ENCODE peak calls at places on chromosome 17, in ten cellular contexts. T is transverse colon; U is right atrium auricular region; W is CD8-positive, alpha-beta T cell; M is HCT116; B is iPS DF 6.9; Q is thoracic aorta; S is GM23248; N is cardiac muscle cell; G is adipocyte. X is an unnamed sample. For H3K4me1, the result is how much of the 10 kb centered on the place peaks cover.

GRCh38 chr17:72529386-72529785 is 408.6 kb downstream of the SOX9 start:
- DNase-seq in N (no peak), B (no peak), M (no peak), T (no peak), Q (no peak), G (no peak), U (no peak), W (no peak), S (no peak), X (no peak)

GRCh38 chr17:3594056-3594810 is 15.0 kb downstream of the TRPV1 start:
- DNase-seq in T (no peak), N (peak), B (no peak), W (no peak), Q (no peak), M (no peak), U (peak), G (peak), S (no peak), X (no peak)

GRCh38 chr17:82917656-82918345 is 78.0 kb upstream of the ZNF750 start:
- DNase-seq in W (peak), G (peak), Q (no peak), N (peak), U (no peak), S (peak), M (no peak), T (no peak), B (no peak), X (no peak)

GRCh38 chr17:44394833-44395232 is 5.4 kb upstream of the ITGA2B start:
- DNase-seq in Q (no peak), B (no peak), S (no peak), N (no peak), U (no peak), M (no peak), T (no peak), G (no peak), W (no peak), X (no peak)

GRCh38 chr17:34146440-34147043 is 108.5 kb upstream of the CCL2 start:
- DNase-seq in N (no peak), G (no peak), S (no peak), M (no peak), U (no peak), T (peak), B (no peak), Q (no peak), W (peak), X (peak)

GRCh38 chr17:16477255-16477654 is 14.7 kb downstream of the LRRC75A start:
- DNase-seq in W (no peak), S (peak), G (peak), U (peak), N (peak), Q (no peak), T (peak), M (peak), B (no peak), X (no peak)

GRCh38 chr17:63356275-63356905 is 89.7 kb downstream of the CYB561 start:
- DNase-seq in W (no peak), N (peak), M (peak), T (no peak), Q (peak), U (no peak), G (peak), B (no peak), S (peak), X (peak)

GRCh38 chr17:17416007-17416399 is 60.8 kb upstream of the MED9 start:
- DNase-seq in S (peak), U (no peak), T (no peak), M (peak), Q (no peak), W (no peak), B (peak), G (peak), N (peak), X (no peak)

GRCh38 chr17:62075308-62075815 is 10.3 kb upstream of the MED13 start:
- DNase-seq in S (peak), W (no peak), B (no peak), Q (no peak), M (no peak), T (no peak), U (no peak), G (no peak), N (peak), X (no peak)

GRCh38 chr17:45256114-45256966 is 5.6 kb downstream of the SPATA32 start:
- DNase-seq in S (no peak), U (no peak), G (no peak), N (no peak), T (no peak), B (no peak), W (no peak), M (no peak), Q (no peak), X (no peak)

GRCh38 chr17:65902831-65903549 is 288.9 kb downstream of the CEP112 start:
- DNase-seq in W (no peak), N (no peak), G (no peak), T (no peak), M (no peak), B (no peak), S (no peak), Q (no peak), U (no peak), X (no peak)

GRCh38 chr17:144936-145670 is 7.7 kb downstream of the SCGB1C2 start:
- DNase-seq in T (no peak), U (peak), G (no peak), M (no peak), B (no peak), Q (no peak), S (no peak), N (no peak), W (peak), X (no peak)
- H3K4me1 ChIP-seq in T (under half), U (under half), G (under half), M (under half), B (under half), Q (under half), S (under half), N (under half), W (under half), X (under half)

GRCh38 chr17:81336930-81337325 is 41.8 kb upstream of the SLC38A10 start:
- DNase-seq in W (no peak), U (no peak), B (no peak), S (no peak), G (no peak), Q (no peak), T (peak), M (no peak), N (no peak), X (no peak)
- H3K4me1 ChIP-seq in W (under half), U (under half), B (under half), S (under half), G (under half), Q (under half), T (under half), M (half or more), N (half or more), X (half or more)

DNA sequence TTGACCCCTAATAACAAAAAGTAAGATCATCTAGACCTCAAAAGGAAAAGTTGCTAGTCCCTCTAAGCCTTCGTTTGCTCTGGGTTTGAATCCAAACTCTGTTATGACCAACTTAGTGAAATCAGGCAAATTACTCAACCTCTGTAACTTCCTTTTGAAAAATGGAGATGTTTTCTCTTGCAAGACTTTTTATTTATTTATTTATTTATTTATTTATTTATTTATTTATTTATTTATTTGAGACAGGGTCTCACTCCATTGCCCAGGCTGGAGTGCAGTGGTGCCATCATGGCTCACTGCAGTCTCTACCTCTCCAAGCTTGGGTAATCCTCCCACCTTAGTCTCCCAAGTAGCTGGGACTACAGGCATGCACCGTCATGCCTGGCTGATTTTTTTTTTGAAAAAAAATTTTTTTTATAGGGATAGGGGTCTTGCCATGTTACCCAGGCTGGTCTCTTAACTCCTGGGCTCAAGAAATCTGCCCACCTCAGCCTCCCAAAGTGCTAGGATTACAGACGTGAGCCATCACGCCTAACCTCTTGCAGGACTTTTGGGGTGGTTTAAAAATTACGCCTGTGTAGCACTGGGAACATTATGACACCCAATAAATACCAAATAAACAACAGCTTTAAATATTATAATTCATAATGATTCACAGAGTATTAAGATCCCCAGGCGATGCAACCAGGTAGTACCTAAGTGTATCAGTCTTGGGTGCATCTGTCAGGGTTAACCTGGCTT is 63.4 kb downstream of the PITPNC1 start:
- DNase-seq in W (no peak), B (no peak), Q (no peak), T (no peak), N (peak), G (no peak), M (no peak), S (peak), U (no peak), X (no peak)
- H3K4me1 ChIP-seq in W (half or more), B (under half), Q (under half), T (under half), N (under half), G (under half), M (under half), S (under half), U (half or more), X (under half)

DNA sequence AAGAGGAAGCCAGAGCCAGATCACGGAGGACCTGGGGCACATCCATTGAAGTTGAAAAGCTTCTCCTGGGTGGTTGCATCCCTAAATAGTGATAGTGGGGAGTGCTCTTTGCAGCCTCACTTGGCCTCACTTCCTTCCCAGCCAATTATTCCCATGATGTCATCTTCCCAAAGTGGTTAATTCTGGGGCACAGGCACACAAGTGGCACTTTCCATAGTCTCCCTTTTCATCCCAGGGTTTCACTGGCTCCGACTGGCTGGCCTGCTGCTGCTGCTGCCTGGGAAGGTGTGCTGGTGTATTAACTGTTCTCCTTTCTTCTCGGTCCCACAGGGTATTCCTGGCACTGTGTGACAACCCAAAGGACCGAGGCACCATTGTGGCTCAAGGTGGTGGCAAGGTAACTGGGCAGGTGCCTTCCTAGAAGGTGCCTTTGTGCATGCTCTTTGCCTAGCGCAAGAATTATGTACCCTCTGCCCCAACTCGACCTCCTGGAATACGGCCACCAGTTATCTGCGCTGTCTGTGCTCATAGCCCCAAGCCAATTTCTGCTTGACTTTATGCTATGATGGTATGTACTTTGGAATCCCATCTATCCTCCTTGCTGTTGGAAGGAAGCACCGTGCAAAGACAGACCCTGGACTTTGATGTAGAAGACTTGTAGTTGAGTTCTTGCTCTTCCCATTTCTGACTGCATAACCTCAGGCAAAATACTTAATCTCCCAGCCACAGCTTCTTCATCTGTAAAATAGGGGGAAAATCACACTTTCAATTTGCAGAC is 18.4 kb downstream of the SLC35G3 start:
- DNase-seq in Q (no peak), B (no peak), T (no peak), G (no peak), M (no peak), U (no peak), S (no peak), N (no peak), W (no peak), X (no peak)
- H3K4me1 ChIP-seq in Q (under half), B (under half), T (under half), G (under half), M (under half), U (under half), S (under half), N (under half), W (half or more), X (under half)